ENCODE peak calls at places on chromosomes 13 and 19, in five cellular contexts. H, D, G, A and T are unnamed samples. For H3K36me3, the result is how much of the 10 kb centered on the place peaks cover.

GRCh38 chr19:33476151-33476707 is 45.4 kb downstream of the PEPD start:
- DNase-seq in H (no peak), D (no peak), G (no peak), A (no peak), T (peak)

GRCh38 chr13:22086593-22086992 is 415.7 kb downstream of the FGF9 start:
- DNase-seq in H (peak), D (no peak), G (no peak), A (no peak), T (no peak)

GRCh38 chr13:33125821-33126570 is 109.8 kb downstream of the KL start:
- DNase-seq in H (peak), D (no peak), G (peak), A (peak), T (no peak)

GRCh38 chr13:20037908-20038307 is 79.4 kb downstream of the ZMYM2 start:
- DNase-seq in H (no peak), D (no peak), G (no peak), A (no peak), T (no peak)

GRCh38 chr13:58882556-58882955 is 1251.0 kb downstream of the PCDH17 start:
- DNase-seq in H (no peak), D (no peak), G (no peak), A (no peak), T (no peak)

GRCh38 chr13:92054389-92054788 is 656.0 kb downstream of the GPC5 start:
- DNase-seq in H (no peak), D (no peak), G (no peak), A (no peak), T (no peak)

GRCh38 chr13:112066624-112067004 is 335 bp upstream of the SOX1 start:
- DNase-seq in H (no peak), D (no peak), G (no peak), A (no peak), T (peak)

GRCh38 chr19:54172764-54173699 is at the start of gene TMC4:
- DNase-seq in H (no peak), D (peak), G (no peak), A (no peak), T (no peak)

GRCh38 chr13:107421028-107421427 is 794.3 kb downstream of the LIG4 start:
- DNase-seq in H (no peak), D (no peak), G (no peak), A (no peak), T (no peak)

GRCh38 chr13:110913911-110914292 is 967 bp downstream of the ANKRD10 start:
- DNase-seq in H (no peak), D (no peak), G (no peak), A (no peak), T (no peak)
- TF ChIP-seq POLR2A in H (no peak), D (no peak), G (peak), A (no peak), T (no peak)

DNA sequence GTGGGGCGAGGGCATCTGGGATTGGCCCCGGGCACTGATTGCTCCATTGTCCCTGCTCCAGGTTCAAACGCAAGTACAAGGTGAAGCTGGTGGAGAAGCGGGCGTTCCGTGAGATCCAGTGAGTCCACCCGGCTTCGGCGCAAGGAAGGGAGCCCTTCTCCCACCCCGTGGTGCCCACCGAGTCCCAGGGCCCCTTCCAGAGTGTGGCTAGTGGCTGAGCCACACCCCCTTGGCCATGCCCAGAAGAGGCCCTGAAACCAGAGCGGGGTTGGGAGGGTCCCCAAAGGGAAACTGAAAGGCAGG is 11.2 kb downstream of the NOP53 start:
- DNase-seq in H (no peak), D (no peak), G (peak), A (no peak), T (no peak)
- H3K36me3 ChIP-seq in H (under half), D (half or more), G (under half), A (under half), T (half or more)

DNA sequence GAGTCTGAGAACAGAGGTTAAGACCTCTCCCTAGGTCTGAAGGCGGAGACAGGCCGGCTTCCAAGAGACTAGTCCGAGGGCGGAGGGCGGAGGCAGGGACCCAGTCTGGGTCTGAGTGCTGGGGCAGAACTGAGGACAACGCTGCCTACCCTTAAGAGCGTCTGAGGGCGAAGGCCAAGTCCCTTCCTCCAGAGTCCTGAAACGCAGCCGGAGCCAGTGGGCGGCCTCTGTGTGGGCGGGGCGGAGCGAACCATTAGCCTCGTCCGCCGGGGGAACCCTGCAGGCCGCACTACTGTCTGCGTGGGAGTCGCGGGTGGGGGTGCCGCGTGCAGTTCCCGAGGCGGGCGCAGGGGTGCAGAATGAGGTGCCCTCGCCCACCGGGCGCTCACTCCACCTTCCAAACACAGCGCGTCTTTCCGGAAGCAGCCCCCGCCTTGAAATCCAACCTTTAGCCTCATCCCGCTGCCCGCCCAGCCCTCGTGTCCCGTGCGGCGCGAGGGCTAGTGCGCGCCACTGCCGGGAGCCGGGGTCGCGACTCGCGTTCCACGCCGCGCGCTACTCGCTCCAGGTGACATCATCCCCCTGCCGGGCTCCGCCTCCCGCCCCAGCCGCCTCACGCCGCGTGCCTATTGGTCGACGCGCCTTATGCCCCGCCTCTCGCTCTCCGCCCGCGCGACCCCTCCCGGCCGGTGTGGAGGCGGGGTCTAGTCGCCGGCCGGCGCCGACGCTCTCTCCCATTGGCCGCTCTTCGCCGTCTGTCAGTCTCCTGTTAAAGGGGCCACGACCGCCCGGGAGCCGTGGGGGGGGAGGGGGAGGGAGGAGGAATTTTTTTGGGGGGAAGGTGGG is at the start of gene C19orf73:
- DNase-seq in H (peak), D (peak), G (peak), A (peak), T (peak)
- TF ChIP-seq POLR2A in H (peak), D (no peak), G (peak), A (peak), T (no peak)

GRCh38 chr19:41335467-41335866 is 18.3 kb downstream of the TGFB1 start:
- DNase-seq in H (no peak), D (no peak), G (no peak), A (no peak), T (no peak)
- H3K36me3 ChIP-seq in H (under half), D (half or more), G (under half), A (under half), T (under half)

GRCh38 chr19:35712529-35712909 is 5.3 kb upstream of the KMT2B start:
- DNase-seq in H (no peak), D (no peak), G (no peak), A (no peak), T (no peak)

GRCh38 chr19:35714601-35715354 is 3.0 kb upstream of the KMT2B start:
- DNase-seq in H (no peak), D (no peak), G (no peak), A (no peak), T (no peak)

GRCh38 chr19:35713904-35714440 is 3.8 kb upstream of the KMT2B start:
- DNase-seq in H (no peak), D (no peak), G (no peak), A (no peak), T (no peak)

GRCh38 chr19:35710784-35711723 is 6.7 kb downstream of the ZBTB32 start:
- DNase-seq in H (no peak), D (no peak), G (no peak), A (no peak), T (no peak)

DNA sequence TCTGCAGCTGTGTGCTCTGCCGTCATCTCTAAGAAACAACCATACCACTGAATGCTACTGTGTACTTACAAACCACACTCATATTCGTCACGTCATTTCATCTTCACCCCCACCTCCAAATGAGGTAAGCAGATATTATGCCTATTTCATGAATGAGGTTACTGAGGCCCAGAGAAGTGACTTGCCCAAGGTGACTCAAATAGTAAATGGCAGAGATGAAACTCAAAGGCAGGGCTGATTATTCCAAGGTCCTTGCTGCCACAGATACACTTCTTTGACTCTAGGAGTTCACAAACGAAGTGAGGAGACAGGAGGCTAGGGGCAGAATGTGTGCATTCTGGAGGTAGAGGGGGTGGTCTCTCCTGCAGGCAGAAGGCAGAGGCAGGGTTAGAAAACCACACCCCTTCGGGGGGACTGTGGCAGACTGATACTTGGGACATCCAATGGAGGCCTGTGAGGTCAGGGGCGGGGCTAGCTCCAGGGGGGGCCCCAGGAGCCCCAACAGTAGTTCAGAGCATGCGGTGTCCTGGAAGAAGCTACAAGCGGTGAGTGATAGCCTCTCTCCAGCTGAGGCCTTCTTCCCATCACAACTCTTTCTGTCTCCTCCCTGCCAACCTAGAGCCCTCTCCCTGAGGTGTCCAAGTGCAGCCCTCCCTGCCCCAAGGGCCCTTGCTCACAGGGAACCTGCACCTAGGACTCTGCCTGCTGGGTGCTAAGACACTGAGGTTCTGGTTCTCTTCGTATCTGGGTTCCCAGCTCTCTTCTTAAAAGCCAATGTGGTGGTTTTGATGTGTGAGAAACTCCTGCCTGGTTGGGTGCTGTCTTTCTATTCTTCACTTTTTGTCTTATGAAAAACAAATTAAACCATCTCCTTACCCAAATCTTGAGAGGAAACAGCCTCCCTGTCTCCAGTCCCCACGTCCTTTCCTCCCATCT is 4.6 kb upstream of the KMT2B start:
- DNase-seq in H (no peak), D (no peak), G (no peak), A (no peak), T (no peak)
- TF ChIP-seq POLR2A in H (no peak), D (no peak), G (no peak), A (no peak), T (no peak)

DNA sequence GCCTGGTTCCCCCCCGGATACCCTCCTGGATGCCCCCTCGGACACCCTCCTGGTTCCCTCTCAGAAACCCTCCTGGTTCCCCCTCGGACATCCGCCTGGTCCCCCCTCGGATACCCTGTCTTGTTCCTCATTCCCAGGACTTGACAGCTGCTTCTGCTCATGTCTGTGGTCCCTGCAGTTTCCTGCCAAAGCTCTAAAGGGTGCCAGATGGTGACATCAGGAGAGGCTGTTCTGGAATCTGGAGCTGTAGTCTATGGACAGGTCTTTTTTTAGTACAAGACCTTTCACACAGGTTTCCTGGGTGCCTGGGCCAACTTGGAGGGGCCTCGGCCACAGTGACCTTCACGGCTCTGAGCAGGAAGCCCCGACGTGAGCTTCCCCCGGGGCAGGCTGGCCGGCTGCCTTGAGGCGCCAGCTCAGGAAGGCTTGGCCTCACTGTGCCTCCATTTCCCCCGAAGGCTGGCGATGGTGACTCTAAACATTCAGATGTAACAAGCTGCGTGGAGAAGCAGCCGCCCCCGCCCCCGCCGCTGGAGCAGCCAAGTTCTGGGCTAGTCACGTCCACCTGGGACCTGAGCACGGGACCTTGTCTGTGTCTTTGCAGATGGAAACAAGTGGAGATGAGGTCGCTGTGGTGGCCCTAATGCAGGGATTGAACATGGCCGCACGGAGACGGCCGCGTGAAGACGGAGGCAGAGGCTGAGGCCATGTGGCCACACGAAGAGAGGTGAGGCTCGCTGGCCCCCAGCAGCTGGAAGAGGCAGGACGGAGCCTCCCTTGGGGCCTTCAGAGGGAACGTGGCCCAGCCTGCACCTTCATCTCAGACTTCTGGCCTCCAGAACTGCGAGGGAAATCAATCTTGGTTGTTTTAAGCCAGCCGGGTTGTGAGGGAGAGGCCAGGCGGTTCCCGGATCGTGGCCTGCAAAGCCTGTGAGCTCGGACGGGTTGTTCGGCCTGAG is 12.7 kb downstream of the SGTA start:
- DNase-seq in H (peak), D (no peak), G (no peak), A (peak), T (peak)
- H3K36me3 ChIP-seq in H (under half), D (half or more), G (under half), A (under half), T (under half)

GRCh38 chr19:1259873-1260748 is 9.0 kb upstream of the CIRBP start:
- DNase-seq in H (no peak), D (no peak), G (no peak), A (no peak), T (peak)
- TF ChIP-seq POLR2A in H (no peak), D (no peak), G (no peak), A (no peak), T (no peak)

DNA sequence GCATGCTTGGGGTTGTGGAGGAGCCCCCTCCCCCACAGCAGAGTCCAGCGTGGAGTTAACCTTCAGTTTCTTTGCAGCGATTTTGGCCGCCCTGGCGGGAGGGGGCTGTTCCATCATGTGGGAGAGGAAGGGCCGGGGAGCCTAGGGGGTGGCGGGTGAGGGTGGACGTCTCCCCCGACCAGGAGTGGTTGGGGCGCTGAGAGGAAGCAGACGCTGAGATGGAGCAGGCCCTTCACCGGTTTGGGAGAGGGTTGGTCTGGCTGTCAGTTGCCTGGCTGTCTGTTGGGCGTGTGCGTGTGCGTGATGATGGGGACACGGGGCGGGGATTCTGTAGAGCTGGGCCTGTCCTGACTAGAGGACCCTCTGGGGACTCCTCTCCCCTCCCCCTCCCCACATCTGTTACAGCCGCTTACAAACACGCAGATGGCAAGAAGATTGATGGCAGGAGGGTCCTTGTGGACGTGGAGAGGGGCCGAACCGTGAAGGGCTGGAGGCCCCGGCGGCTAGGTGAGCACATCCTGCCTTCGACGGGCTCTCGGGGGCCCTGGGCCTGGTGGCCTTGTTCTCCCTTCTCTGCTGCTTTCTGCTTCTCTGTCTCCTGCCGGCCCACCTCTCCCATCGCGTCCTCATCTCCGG is 9.8 kb upstream of the LIN7B start:
- DNase-seq in H (no peak), D (no peak), G (no peak), A (no peak), T (no peak)
- H3K36me3 ChIP-seq in H (under half), D (half or more), G (half or more), A (under half), T (half or more)

DNA sequence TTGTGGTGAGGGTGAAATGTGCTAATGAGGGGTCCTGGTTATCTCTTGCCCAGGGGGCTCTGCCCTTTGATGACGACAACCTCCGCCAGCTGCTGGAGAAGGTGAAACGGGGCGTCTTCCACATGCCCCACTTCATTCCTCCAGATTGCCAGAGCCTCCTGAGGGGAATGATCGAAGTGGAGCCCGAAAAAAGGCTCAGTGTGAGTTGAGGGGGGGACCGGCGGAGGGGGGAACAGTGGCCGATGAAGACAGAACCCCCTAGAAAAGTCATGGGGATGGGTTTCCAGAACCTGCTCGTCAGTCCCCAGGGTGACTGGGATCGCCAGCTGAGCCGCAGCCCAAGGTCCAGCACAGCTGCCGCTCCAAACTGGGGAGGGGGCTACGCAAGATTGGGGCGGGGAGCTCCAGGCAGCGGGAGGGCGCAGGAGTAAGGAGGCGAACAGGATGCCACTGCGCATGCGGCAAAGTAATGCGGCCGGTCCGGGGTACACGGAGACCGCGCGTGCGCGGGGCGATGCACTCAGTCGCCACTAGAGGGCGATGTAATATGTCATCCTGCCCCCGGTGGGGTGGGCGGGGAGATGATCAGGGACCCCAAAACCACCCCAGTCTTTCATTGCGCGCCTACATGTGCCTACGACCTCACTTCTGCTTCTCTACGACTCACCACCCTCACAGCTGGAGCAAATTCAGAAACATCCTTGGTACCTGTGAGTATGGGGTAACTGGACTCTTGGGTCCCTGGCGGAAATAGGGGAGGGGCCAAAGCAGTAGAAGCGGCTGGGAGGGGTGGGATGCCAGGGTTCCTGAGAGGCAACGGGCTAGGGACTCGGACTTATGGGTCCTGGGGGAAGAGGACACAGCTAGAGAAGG is 17.9 kb downstream of the BRSK1 start:
- DNase-seq in H (peak), D (peak), G (peak), A (peak), T (peak)
- TF ChIP-seq POLR2A in H (peak), D (no peak), G (no peak), A (no peak), T (no peak)